ENCODE peak calls at places on chromosome 14, in five cellular contexts. One of them, this sample, is unnamed. For H3K4me1 and H3K27me3, the result is how much of the 10 kb centered on the place peaks cover.

GRCh38 chr14:70724061-70724596 is 82.4 kb downstream of the TTC9 start:
- DNase-seq in psoas muscle: no peak
- DNase-seq in fibroblast of lung: no peak
- DNase-seq in lung: no peak
- DNase-seq in prostate gland: no peak
- DNase-seq in this sample: no peak

GRCh38 chr14:20563966-20564365 is 3.1 kb upstream of the RNASE9 start:
- DNase-seq in psoas muscle: no peak
- DNase-seq in fibroblast of lung: no peak
- DNase-seq in lung: no peak
- DNase-seq in prostate gland: no peak
- DNase-seq in this sample: no peak

GRCh38 chr14:77074969-77075368 is 23.1 kb upstream of the CIPC start:
- DNase-seq in psoas muscle: no peak
- DNase-seq in fibroblast of lung: no peak
- DNase-seq in lung: no peak
- DNase-seq in prostate gland: no peak
- DNase-seq in this sample: no peak

GRCh38 chr14:104345316-104346111 is 207.1 kb downstream of the KIF26A start:
- DNase-seq in psoas muscle: no peak
- DNase-seq in fibroblast of lung: no peak
- DNase-seq in lung: no peak
- DNase-seq in prostate gland: no peak
- DNase-seq in this sample: no peak

GRCh38 chr14:56300495-56300894 is 182.3 kb downstream of the PELI2 start:
- DNase-seq in psoas muscle: no peak
- DNase-seq in fibroblast of lung: peak
- DNase-seq in lung: no peak
- DNase-seq in prostate gland: no peak
- DNase-seq in this sample: no peak

GRCh38 chr14:92153581-92153980 is 31.8 kb downstream of the CPSF2 start:
- DNase-seq in psoas muscle: no peak
- DNase-seq in fibroblast of lung: no peak
- DNase-seq in lung: peak
- DNase-seq in prostate gland: no peak
- DNase-seq in this sample: no peak

GRCh38 chr14:51442513-51443175 is 202.6 kb downstream of the TMX1 start:
- DNase-seq in psoas muscle: no peak
- DNase-seq in fibroblast of lung: peak
- DNase-seq in lung: no peak
- DNase-seq in prostate gland: no peak
- DNase-seq in this sample: no peak

GRCh38 chr14:71290301-71290700 is 383.0 kb downstream of the PCNX1 start:
- DNase-seq in psoas muscle: no peak
- DNase-seq in fibroblast of lung: no peak
- DNase-seq in lung: no peak
- DNase-seq in prostate gland: no peak
- DNase-seq in this sample: no peak

GRCh38 chr14:92651106-92651792 is 97.2 kb downstream of the LGMN start:
- DNase-seq in psoas muscle: no peak
- DNase-seq in fibroblast of lung: no peak
- DNase-seq in lung: peak
- DNase-seq in prostate gland: no peak
- DNase-seq in this sample: no peak

GRCh38 chr14:67221248-67221981 is 19.8 kb upstream of the PALS1 start:
- DNase-seq in psoas muscle: no peak
- DNase-seq in fibroblast of lung: peak
- DNase-seq in lung: no peak
- DNase-seq in prostate gland: no peak
- DNase-seq in this sample: no peak

GRCh38 chr14:78697341-78697740 is 527.2 kb downstream of the NRXN3 start:
- DNase-seq in psoas muscle: no peak
- DNase-seq in fibroblast of lung: peak
- DNase-seq in lung: no peak
- DNase-seq in prostate gland: no peak
- DNase-seq in this sample: no peak

GRCh38 chr14:26984318-26985177 is 386.7 kb upstream of the NOVA1 start:
- DNase-seq in psoas muscle: no peak
- DNase-seq in fibroblast of lung: peak
- DNase-seq in lung: peak
- DNase-seq in prostate gland: peak
- DNase-seq in this sample: no peak

GRCh38 chr14:56333361-56334279 is 215.4 kb downstream of the PELI2 start:
- DNase-seq in psoas muscle: no peak
- DNase-seq in fibroblast of lung: peak
- DNase-seq in lung: no peak
- DNase-seq in prostate gland: no peak
- DNase-seq in this sample: no peak

GRCh38 chr14:59678352-59678751 is 101.7 kb upstream of the CCDC175 start:
- DNase-seq in psoas muscle: no peak
- DNase-seq in fibroblast of lung: no peak
- DNase-seq in lung: no peak
- DNase-seq in prostate gland: no peak
- DNase-seq in this sample: no peak
- H3K27ac ChIP-seq in psoas muscle: no peak
- H3K27ac ChIP-seq in fibroblast of lung: no peak
- H3K27ac ChIP-seq in lung: no peak
- H3K27ac ChIP-seq in prostate gland: no peak
- H3K27ac ChIP-seq in this sample: no peak

DNA sequence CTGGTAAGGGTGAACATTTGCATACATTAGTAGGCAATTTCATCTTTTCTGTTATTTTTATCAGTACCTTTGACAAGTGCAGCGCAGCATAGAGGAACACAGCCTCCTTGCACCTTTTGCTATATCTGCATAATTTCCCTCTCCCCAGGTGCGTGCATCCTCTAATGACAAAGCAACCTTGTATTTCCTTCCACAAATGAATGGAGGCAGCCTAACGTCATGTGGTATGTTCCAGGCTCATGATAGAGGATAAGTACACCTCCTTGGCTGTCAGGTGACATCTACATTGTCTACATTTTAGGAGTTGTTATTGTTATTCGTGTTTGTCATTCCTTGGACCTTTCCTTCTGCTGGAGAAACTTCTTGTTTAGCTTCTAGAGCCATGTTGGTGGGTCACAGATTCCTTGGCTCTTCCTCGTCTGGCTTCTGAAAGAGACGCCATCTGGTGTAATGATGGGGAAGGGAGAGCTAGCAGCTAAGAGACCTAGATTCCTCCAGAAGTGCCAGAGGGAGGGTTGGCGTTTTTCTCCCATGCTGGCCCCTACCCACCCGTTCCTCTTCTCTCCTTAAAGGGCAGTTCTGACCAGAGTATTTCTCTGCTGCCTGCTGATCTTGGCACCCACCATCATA is 37.0 kb downstream of the EVL start:
- DNase-seq in psoas muscle: no peak
- DNase-seq in fibroblast of lung: no peak
- DNase-seq in lung: no peak
- DNase-seq in prostate gland: no peak
- DNase-seq in this sample: no peak
- H3K4me1 ChIP-seq in psoas muscle: under half
- H3K4me1 ChIP-seq in fibroblast of lung: under half
- H3K4me1 ChIP-seq in lung: under half
- H3K4me1 ChIP-seq in prostate gland: under half
- H3K4me1 ChIP-seq in this sample: half or more

DNA sequence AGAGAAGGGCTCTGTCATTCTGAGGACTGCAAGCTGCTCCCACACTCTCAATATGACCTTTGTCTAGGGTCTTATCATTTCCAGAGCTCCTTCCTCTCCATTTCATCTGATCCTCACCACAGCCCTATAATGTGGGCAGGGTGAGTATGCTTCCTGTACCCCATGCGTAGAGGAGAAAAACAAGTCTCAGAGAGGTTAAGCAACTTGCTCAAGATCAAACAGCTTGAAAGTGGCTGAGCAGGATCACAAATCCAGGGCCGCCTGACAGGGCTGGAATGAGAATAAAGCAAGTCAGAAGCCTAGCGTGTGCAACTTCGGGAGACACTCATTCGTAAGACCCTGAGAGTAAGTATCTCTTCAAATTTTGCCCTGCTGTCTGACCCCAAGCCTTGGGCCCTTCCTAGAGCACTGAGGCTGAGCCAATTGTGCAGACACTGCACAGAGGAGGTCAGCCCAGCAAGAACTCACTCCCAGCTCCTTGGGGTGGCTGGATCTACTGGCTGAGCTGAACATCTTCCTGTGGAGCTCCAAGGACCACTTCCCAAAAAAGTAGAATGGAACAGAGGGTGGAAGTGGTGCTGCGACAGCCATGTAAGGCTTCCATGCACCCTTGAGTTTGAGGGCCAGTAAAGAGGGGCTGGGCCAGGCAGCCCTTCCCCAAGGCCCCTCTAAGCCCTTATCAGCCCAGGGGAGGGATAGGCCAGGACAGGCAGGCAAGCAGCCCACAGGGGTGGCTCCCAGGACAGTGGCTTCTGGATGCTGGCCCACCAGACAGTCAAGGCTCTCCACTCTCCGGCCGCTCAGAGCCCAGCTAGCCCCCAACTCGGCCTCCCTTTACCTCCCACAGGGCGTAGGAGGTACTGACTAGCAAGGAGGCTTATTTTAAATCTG is 10.5 kb downstream of the ZFP36L1 start:
- DNase-seq in psoas muscle: peak
- DNase-seq in fibroblast of lung: no peak
- DNase-seq in lung: no peak
- DNase-seq in prostate gland: no peak
- DNase-seq in this sample: no peak
- H3K27me3 ChIP-seq in psoas muscle: under half
- H3K27me3 ChIP-seq in fibroblast of lung: under half
- H3K27me3 ChIP-seq in lung: under half
- H3K27me3 ChIP-seq in prostate gland: under half
- H3K27me3 ChIP-seq in this sample: under half

DNA sequence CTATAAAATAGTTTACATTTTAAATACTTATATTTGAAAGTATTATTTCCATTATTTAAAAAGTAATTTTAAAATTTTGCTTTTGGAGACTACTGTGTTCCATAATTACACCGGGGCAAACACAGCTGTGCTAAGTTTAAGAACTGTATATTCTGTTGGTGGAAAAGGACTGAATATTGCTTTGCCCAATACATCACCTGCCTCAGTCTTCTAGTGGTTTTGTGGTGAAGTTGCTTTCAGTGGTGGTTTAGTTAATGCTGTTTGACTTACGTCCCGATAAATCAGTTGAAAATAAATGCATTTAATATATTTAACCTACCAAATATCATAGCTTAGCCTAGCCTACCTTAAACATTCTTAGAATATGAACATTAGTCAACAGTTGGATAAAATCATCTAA is 23.4 kb downstream of the FBXO34 start:
- DNase-seq in psoas muscle: no peak
- DNase-seq in fibroblast of lung: no peak
- DNase-seq in lung: no peak
- DNase-seq in prostate gland: no peak
- DNase-seq in this sample: no peak
- H3K27ac ChIP-seq in psoas muscle: peak
- H3K27ac ChIP-seq in fibroblast of lung: no peak
- H3K27ac ChIP-seq in lung: no peak
- H3K27ac ChIP-seq in prostate gland: no peak
- H3K27ac ChIP-seq in this sample: no peak

GRCh38 chr14:102096569-102097188 is 9.8 kb upstream of the HSP90AA1 start:
- DNase-seq in psoas muscle: peak
- DNase-seq in fibroblast of lung: peak
- DNase-seq in lung: peak
- DNase-seq in prostate gland: peak
- DNase-seq in this sample: no peak
- H3K4me1 ChIP-seq in psoas muscle: under half
- H3K4me1 ChIP-seq in fibroblast of lung: under half
- H3K4me1 ChIP-seq in lung: under half
- H3K4me1 ChIP-seq in prostate gland: under half
- H3K4me1 ChIP-seq in this sample: under half

GRCh38 chr14:63468273-63468672 is 74.9 kb downstream of the PPP2R5E start:
- DNase-seq in psoas muscle: no peak
- DNase-seq in fibroblast of lung: no peak
- DNase-seq in lung: no peak
- DNase-seq in prostate gland: no peak
- DNase-seq in this sample: no peak
- H3K27me3 ChIP-seq in psoas muscle: under half
- H3K27me3 ChIP-seq in fibroblast of lung: under half
- H3K27me3 ChIP-seq in lung: under half
- H3K27me3 ChIP-seq in prostate gland: under half
- H3K27me3 ChIP-seq in this sample: under half

DNA sequence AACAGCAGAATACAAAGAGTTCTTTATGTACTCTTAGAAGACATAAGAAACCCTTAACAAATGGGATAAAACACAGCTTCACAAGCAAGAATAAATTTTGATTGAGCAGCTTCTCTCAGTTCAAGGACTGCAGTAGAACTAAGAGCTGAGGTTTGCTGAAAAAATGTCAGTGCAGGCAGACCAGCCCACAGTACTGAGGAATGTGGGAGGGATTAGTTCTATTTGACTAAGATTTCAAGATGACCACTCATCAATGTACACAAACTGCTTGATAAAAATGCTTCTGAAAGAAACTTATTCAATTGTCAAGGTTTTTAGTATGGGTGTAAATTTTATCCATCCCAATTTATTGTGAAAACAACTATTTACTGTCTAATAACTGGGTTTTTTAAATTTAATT is 138.4 kb downstream of the SEC23A start:
- DNase-seq in psoas muscle: no peak
- DNase-seq in fibroblast of lung: no peak
- DNase-seq in lung: no peak
- DNase-seq in prostate gland: no peak
- DNase-seq in this sample: no peak
- H3K27ac ChIP-seq in psoas muscle: no peak
- H3K27ac ChIP-seq in fibroblast of lung: no peak
- H3K27ac ChIP-seq in lung: no peak
- H3K27ac ChIP-seq in prostate gland: no peak
- H3K27ac ChIP-seq in this sample: no peak

GRCh38 chr14:59303216-59303615 is 114.7 kb downstream of the DAAM1 start:
- DNase-seq in psoas muscle: no peak
- DNase-seq in fibroblast of lung: no peak
- DNase-seq in lung: no peak
- DNase-seq in prostate gland: no peak
- DNase-seq in this sample: no peak

GRCh38 chr14:59302313-59302712 is 113.8 kb downstream of the DAAM1 start:
- DNase-seq in psoas muscle: no peak
- DNase-seq in fibroblast of lung: no peak
- DNase-seq in lung: no peak
- DNase-seq in prostate gland: no peak
- DNase-seq in this sample: no peak

GRCh38 chr14:59305836-59306555 is 117.5 kb downstream of the DAAM1 start:
- DNase-seq in psoas muscle: no peak
- DNase-seq in fibroblast of lung: peak
- DNase-seq in lung: no peak
- DNase-seq in prostate gland: no peak
- DNase-seq in this sample: no peak

GRCh38 chr14:59306775-59307174 is 118.3 kb downstream of the DAAM1 start:
- DNase-seq in psoas muscle: no peak
- DNase-seq in fibroblast of lung: peak
- DNase-seq in lung: no peak
- DNase-seq in prostate gland: no peak
- DNase-seq in this sample: no peak

GRCh38 chr14:59305231-59305630 is 116.8 kb downstream of the DAAM1 start:
- DNase-seq in psoas muscle: no peak
- DNase-seq in fibroblast of lung: peak
- DNase-seq in lung: no peak
- DNase-seq in prostate gland: no peak
- DNase-seq in this sample: no peak
- H3K4me1 ChIP-seq in psoas muscle: under half
- H3K4me1 ChIP-seq in fibroblast of lung: under half
- H3K4me1 ChIP-seq in lung: under half
- H3K4me1 ChIP-seq in prostate gland: under half
- H3K4me1 ChIP-seq in this sample: under half